ENCODE peak calls at places on chromosome 2, in seven cellular contexts. One of them, this sample, is unnamed. For H3K4me1, the result is how much of the 10 kb centered on the place peaks cover.

GRCh38 chr2:42028571-42029148 is 19.2 kb upstream of the PKDCC start:
- DNase-seq in fibroblast of lung: peak
- DNase-seq in A549: no peak
- DNase-seq in CD8-positive, alpha-beta T cell: no peak
- DNase-seq in upper lobe of right lung: peak
- DNase-seq in PC-3: no peak
- DNase-seq in heart right ventricle: peak
- DNase-seq in this sample: no peak

GRCh38 chr2:224457408-224458096 is 55.6 kb upstream of the FAM124B start:
- DNase-seq in CD8-positive, alpha-beta T cell: no peak
- DNase-seq in upper lobe of right lung: no peak
- DNase-seq in PC-3: no peak
- DNase-seq in A549: no peak
- DNase-seq in heart right ventricle: no peak
- DNase-seq in fibroblast of lung: no peak
- DNase-seq in this sample: no peak

GRCh38 chr2:8906208-8906607 is 68.8 kb upstream of the KIDINS220 start:
- DNase-seq in CD8-positive, alpha-beta T cell: no peak
- DNase-seq in A549: no peak
- DNase-seq in upper lobe of right lung: no peak
- DNase-seq in fibroblast of lung: peak
- DNase-seq in heart right ventricle: no peak
- DNase-seq in PC-3: peak
- DNase-seq in this sample: no peak

GRCh38 chr2:235561450-235561849 is 67.6 kb downstream of the AGAP1 start:
- DNase-seq in heart right ventricle: no peak
- DNase-seq in CD8-positive, alpha-beta T cell: no peak
- DNase-seq in fibroblast of lung: no peak
- DNase-seq in A549: no peak
- DNase-seq in PC-3: no peak
- DNase-seq in upper lobe of right lung: no peak
- DNase-seq in this sample: no peak

GRCh38 chr2:18623782-18624181 is 34.4 kb upstream of the NT5C1B start:
- DNase-seq in upper lobe of right lung: no peak
- DNase-seq in A549: no peak
- DNase-seq in CD8-positive, alpha-beta T cell: no peak
- DNase-seq in fibroblast of lung: peak
- DNase-seq in heart right ventricle: no peak
- DNase-seq in PC-3: peak
- DNase-seq in this sample: no peak

GRCh38 chr2:67652679-67653078 is 255.5 kb downstream of the ETAA1 start:
- DNase-seq in PC-3: no peak
- DNase-seq in heart right ventricle: no peak
- DNase-seq in CD8-positive, alpha-beta T cell: no peak
- DNase-seq in A549: no peak
- DNase-seq in upper lobe of right lung: no peak
- DNase-seq in fibroblast of lung: no peak
- DNase-seq in this sample: no peak

GRCh38 chr2:45857848-45858520 is 206.5 kb downstream of the PRKCE start:
- DNase-seq in A549: no peak
- DNase-seq in CD8-positive, alpha-beta T cell: no peak
- DNase-seq in upper lobe of right lung: no peak
- DNase-seq in PC-3: no peak
- DNase-seq in fibroblast of lung: no peak
- DNase-seq in heart right ventricle: no peak
- DNase-seq in this sample: no peak

GRCh38 chr2:218438601-218439000 is 19.7 kb downstream of the VIL1 start:
- DNase-seq in PC-3: no peak
- DNase-seq in fibroblast of lung: no peak
- DNase-seq in A549: no peak
- DNase-seq in heart right ventricle: no peak
- DNase-seq in CD8-positive, alpha-beta T cell: no peak
- DNase-seq in upper lobe of right lung: peak
- DNase-seq in this sample: no peak

GRCh38 chr2:205563646-205564045 is 118.7 kb upstream of the NRP2 start:
- DNase-seq in PC-3: peak
- DNase-seq in heart right ventricle: peak
- DNase-seq in A549: peak
- DNase-seq in upper lobe of right lung: peak
- DNase-seq in CD8-positive, alpha-beta T cell: no peak
- DNase-seq in fibroblast of lung: no peak
- DNase-seq in this sample: peak
- TF ChIP-seq CTCF in PC-3: peak
- TF ChIP-seq CTCF in heart right ventricle: peak
- TF ChIP-seq CTCF in A549: peak
- TF ChIP-seq CTCF in upper lobe of right lung: peak
- TF ChIP-seq CTCF in CD8-positive, alpha-beta T cell: no peak
- TF ChIP-seq CTCF in fibroblast of lung: peak
- TF ChIP-seq CTCF in this sample: no peak

GRCh38 chr2:60480089-60480773 is 73.2 kb downstream of the BCL11A start:
- DNase-seq in CD8-positive, alpha-beta T cell: no peak
- DNase-seq in A549: no peak
- DNase-seq in heart right ventricle: no peak
- DNase-seq in fibroblast of lung: no peak
- DNase-seq in PC-3: no peak
- DNase-seq in upper lobe of right lung: no peak
- DNase-seq in this sample: no peak
- H3K4me1 ChIP-seq in CD8-positive, alpha-beta T cell: under half
- H3K4me1 ChIP-seq in A549: under half
- H3K4me1 ChIP-seq in heart right ventricle: under half
- H3K4me1 ChIP-seq in fibroblast of lung: under half
- H3K4me1 ChIP-seq in PC-3: under half
- H3K4me1 ChIP-seq in upper lobe of right lung: under half
- H3K4me1 ChIP-seq in this sample: under half

GRCh38 chr2:220955776-220956175 is 616.3 kb downstream of the EPHA4 start:
- DNase-seq in heart right ventricle: no peak
- DNase-seq in fibroblast of lung: no peak
- DNase-seq in CD8-positive, alpha-beta T cell: no peak
- DNase-seq in PC-3: no peak
- DNase-seq in A549: no peak
- DNase-seq in upper lobe of right lung: no peak
- DNase-seq in this sample: no peak
- TF ChIP-seq CTCF in heart right ventricle: no peak
- TF ChIP-seq CTCF in fibroblast of lung: no peak
- TF ChIP-seq CTCF in CD8-positive, alpha-beta T cell: no peak
- TF ChIP-seq CTCF in PC-3: no peak
- TF ChIP-seq CTCF in A549: no peak
- TF ChIP-seq CTCF in upper lobe of right lung: no peak
- TF ChIP-seq CTCF in this sample: no peak

DNA sequence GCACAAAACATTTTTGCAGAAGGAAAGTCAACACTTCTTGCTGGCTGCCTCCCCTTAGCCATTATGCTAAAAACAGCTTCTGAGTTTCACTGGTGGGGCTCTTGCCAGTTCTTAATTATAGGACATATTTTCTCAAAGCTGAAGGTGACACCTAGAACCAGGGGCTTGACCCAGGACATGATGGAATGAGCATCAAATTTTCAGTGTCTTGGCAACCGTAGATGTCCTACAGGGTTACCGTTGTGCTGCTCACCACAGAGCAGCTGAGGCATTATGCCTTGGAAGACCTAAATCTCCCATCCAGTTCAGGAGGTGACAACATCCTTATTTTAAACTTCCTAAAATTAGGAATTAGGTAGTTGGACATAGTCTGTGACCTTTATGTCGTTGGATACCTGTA is 46.7 kb downstream of the TMEM185B start:
- DNase-seq in upper lobe of right lung: no peak
- DNase-seq in PC-3: no peak
- DNase-seq in CD8-positive, alpha-beta T cell: no peak
- DNase-seq in heart right ventricle: no peak
- DNase-seq in fibroblast of lung: no peak
- DNase-seq in A549: no peak
- DNase-seq in this sample: no peak
- H3K4me1 ChIP-seq in upper lobe of right lung: under half
- H3K4me1 ChIP-seq in PC-3: under half
- H3K4me1 ChIP-seq in CD8-positive, alpha-beta T cell: half or more
- H3K4me1 ChIP-seq in heart right ventricle: under half
- H3K4me1 ChIP-seq in fibroblast of lung: under half
- H3K4me1 ChIP-seq in A549: under half
- H3K4me1 ChIP-seq in this sample: under half

GRCh38 chr2:101778102-101778501 is 80.6 kb downstream of the MAP4K4 start:
- DNase-seq in A549: no peak
- DNase-seq in upper lobe of right lung: no peak
- DNase-seq in CD8-positive, alpha-beta T cell: no peak
- DNase-seq in fibroblast of lung: no peak
- DNase-seq in PC-3: no peak
- DNase-seq in heart right ventricle: no peak
- DNase-seq in this sample: no peak

GRCh38 chr2:101777337-101777736 is 79.8 kb downstream of the MAP4K4 start:
- DNase-seq in CD8-positive, alpha-beta T cell: no peak
- DNase-seq in PC-3: no peak
- DNase-seq in A549: no peak
- DNase-seq in heart right ventricle: no peak
- DNase-seq in upper lobe of right lung: no peak
- DNase-seq in fibroblast of lung: no peak
- DNase-seq in this sample: no peak

GRCh38 chr2:101775636-101776035 is 78.1 kb downstream of the MAP4K4 start:
- DNase-seq in PC-3: no peak
- DNase-seq in CD8-positive, alpha-beta T cell: no peak
- DNase-seq in A549: no peak
- DNase-seq in upper lobe of right lung: no peak
- DNase-seq in fibroblast of lung: peak
- DNase-seq in heart right ventricle: no peak
- DNase-seq in this sample: no peak

GRCh38 chr2:101775092-101775491 is 77.6 kb downstream of the MAP4K4 start:
- DNase-seq in PC-3: no peak
- DNase-seq in upper lobe of right lung: no peak
- DNase-seq in A549: no peak
- DNase-seq in fibroblast of lung: peak
- DNase-seq in heart right ventricle: no peak
- DNase-seq in CD8-positive, alpha-beta T cell: no peak
- DNase-seq in this sample: no peak

GRCh38 chr2:101776172-101777043 is 78.9 kb downstream of the MAP4K4 start:
- DNase-seq in PC-3: no peak
- DNase-seq in upper lobe of right lung: no peak
- DNase-seq in CD8-positive, alpha-beta T cell: no peak
- DNase-seq in A549: peak
- DNase-seq in fibroblast of lung: no peak
- DNase-seq in heart right ventricle: no peak
- DNase-seq in this sample: no peak
- TF ChIP-seq CTCF in PC-3: no peak
- TF ChIP-seq CTCF in upper lobe of right lung: no peak
- TF ChIP-seq CTCF in CD8-positive, alpha-beta T cell: no peak
- TF ChIP-seq CTCF in A549: no peak
- TF ChIP-seq CTCF in fibroblast of lung: peak
- TF ChIP-seq CTCF in heart right ventricle: peak
- TF ChIP-seq CTCF in this sample: peak

GRCh38 chr2:26072925-26073768 is 39.3 kb downstream of the RAB10 start:
- DNase-seq in CD8-positive, alpha-beta T cell: no peak
- DNase-seq in upper lobe of right lung: no peak
- DNase-seq in A549: no peak
- DNase-seq in fibroblast of lung: no peak
- DNase-seq in PC-3: no peak
- DNase-seq in heart right ventricle: no peak
- DNase-seq in this sample: no peak
- H3K4me1 ChIP-seq in CD8-positive, alpha-beta T cell: under half
- H3K4me1 ChIP-seq in upper lobe of right lung: under half
- H3K4me1 ChIP-seq in A549: half or more
- H3K4me1 ChIP-seq in fibroblast of lung: under half
- H3K4me1 ChIP-seq in PC-3: half or more
- H3K4me1 ChIP-seq in heart right ventricle: under half
- H3K4me1 ChIP-seq in this sample: under half